ENCODE peak calls at places on chromosomes 6 and 20, in eight cellular contexts. U, S, R, D, E, Z, J and H are unnamed samples.

GRCh38 chr6:85418059-85418458 is 31.8 kb upstream of the NT5E start:
- DNase-seq in U (no peak), S (no peak), R (no peak), D (peak), E (no peak), Z (peak), J (peak), H (peak)

GRCh38 chr20:53900380-53900999 is 169.9 kb downstream of the BCAS1 start:
- DNase-seq in U (no peak), S (no peak), R (no peak), D (peak), E (no peak), Z (peak), J (peak), H (peak)

GRCh38 chr6:169201985-169202384 is 51.7 kb downstream of the THBS2 start:
- DNase-seq in U (no peak), S (no peak), R (no peak), D (no peak), E (no peak), Z (no peak), J (no peak), H (no peak)

GRCh38 chr6:33123732-33124524 is 48.1 kb downstream of the HLA-DPB1 start:
- DNase-seq in U (no peak), S (peak), R (no peak), D (peak), E (no peak), Z (peak), J (peak), H (no peak)

GRCh38 chr6:156821707-156822106 is 44.5 kb downstream of the ARID1B start:
- DNase-seq in U (no peak), S (no peak), R (no peak), D (no peak), E (no peak), Z (no peak), J (no peak), H (no peak)

GRCh38 chr20:32252189-32252588 is 25.3 kb upstream of the KIF3B start:
- DNase-seq in U (no peak), S (no peak), R (no peak), D (no peak), E (no peak), Z (no peak), J (no peak), H (no peak)

GRCh38 chr6:123715243-123715863 is 78.6 kb upstream of the TRDN start:
- DNase-seq in U (peak), S (peak), R (no peak), D (peak), E (no peak), Z (peak), J (peak), H (no peak)

GRCh38 chr6:13217206-13217905 is 111.0 kb downstream of the TBC1D7 start:
- DNase-seq in U (no peak), S (no peak), R (no peak), D (peak), E (no peak), Z (peak), J (peak), H (peak)

GRCh38 chr6:41055149-41055548 is 2.1 kb downstream of the APOBEC2 start:
- DNase-seq in U (no peak), S (no peak), R (no peak), D (no peak), E (no peak), Z (no peak), J (no peak), H (no peak)

GRCh38 chr20:1666802-1667201 is 9.2 kb upstream of the SIRPG start:
- DNase-seq in U (no peak), S (no peak), R (no peak), D (no peak), E (no peak), Z (no peak), J (no peak), H (no peak)

GRCh38 chr20:54431545-54431944 is 43.8 kb upstream of the DOK5 start:
- DNase-seq in U (no peak), S (no peak), R (no peak), D (peak), E (no peak), Z (peak), J (no peak), H (no peak)

GRCh38 chr6:83490177-83490576 is 22.2 kb upstream of the PRSS35 start:
- DNase-seq in U (no peak), S (no peak), R (no peak), D (no peak), E (no peak), Z (no peak), J (no peak), H (no peak)
- TF ChIP-seq CTCF in U (no peak), S (no peak), R (no peak), D (no peak), E (no peak), Z (no peak), J (no peak), H (no peak)

DNA sequence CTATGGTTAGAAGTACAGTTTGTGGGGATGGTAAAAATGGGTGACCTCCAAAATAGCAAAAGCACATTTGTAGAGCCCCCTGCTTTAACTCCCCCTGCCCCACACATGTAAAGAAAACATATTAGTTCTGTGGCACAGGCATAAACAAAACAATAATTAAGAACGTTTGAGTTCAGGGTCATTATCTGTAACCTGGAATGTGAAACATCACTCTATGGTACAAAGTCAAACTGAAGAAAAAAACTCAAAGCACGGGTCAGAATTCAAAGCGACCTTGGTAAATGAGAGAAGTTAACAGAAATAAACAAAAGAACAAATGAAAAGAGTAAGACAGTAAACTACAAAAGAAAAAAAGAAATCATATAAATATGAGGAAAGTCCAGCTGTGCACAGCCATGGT is 67.6 kb downstream of the PKHD1 start:
- DNase-seq in U (no peak), S (no peak), R (no peak), D (no peak), E (no peak), Z (no peak), J (no peak), H (no peak)
- TF ChIP-seq CTCF in U (no peak), S (no peak), R (no peak), D (no peak), E (no peak), Z (no peak), J (no peak), H (no peak)

GRCh38 chr20:10547276-10548114 is 112.4 kb downstream of the SLX4IP start:
- DNase-seq in U (no peak), S (no peak), R (no peak), D (no peak), E (no peak), Z (no peak), J (no peak), H (peak)
- TF ChIP-seq CTCF in U (no peak), S (no peak), R (no peak), D (no peak), E (no peak), Z (no peak), J (no peak), H (no peak)

DNA sequence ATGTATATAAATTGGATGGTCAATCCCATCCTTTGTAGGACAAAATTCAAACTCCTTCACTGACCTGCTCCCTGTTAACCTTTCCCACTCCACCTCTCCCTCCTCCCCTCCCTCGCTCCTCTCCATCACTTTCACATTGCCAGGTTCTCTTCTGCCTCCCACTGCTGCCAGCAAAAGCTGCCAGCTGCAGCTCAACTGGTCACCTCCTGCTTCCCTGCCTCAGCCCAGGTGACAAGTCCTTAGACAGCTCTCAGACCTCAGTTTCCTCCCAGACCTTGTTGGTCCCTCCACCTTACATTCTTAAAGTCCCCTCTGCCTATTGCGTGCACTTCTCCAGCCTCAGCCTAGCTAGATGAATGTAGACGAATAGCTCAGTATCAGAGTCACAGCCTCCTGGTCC is 23.3 kb upstream of the RTF2 start:
- DNase-seq in U (no peak), S (no peak), R (no peak), D (no peak), E (no peak), Z (no peak), J (no peak), H (no peak)
- TF ChIP-seq CTCF in U (no peak), S (no peak), R (no peak), D (no peak), E (no peak), Z (no peak), J (no peak), H (no peak)

DNA sequence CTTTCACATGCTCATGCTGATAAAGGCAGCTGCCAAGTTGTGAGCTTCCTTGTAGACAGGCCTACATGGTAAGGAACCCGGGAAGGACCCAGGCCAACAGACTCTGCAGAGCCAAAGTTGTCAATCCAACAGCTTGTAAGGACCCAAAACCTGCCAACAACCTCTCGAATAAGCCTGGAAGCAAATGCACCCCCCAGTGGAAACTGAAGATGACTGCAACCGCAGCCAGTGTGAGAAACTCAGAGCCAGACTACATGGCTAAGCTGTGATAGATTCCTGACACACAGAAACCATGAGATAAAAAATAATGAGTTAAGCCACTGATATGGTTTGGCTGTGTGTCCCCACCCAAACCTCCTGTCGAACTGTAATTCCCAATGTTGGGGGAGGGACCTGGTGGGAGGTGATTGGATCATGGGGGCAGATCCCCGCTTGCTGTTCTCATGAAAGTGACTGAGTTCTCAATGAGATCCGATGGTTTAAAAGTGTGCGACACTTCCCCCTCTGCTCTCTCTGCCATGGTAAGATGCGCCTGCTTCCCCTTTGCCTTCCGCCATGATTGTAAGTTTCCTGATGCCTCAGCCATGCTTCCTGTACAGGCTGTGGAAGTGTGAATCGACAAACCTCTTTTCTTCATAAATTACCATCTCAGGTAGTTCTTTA is 18.8 kb upstream of the CLPSL2 start:
- DNase-seq in U (no peak), S (peak), R (no peak), D (peak), E (no peak), Z (peak), J (peak), H (peak)
- TF ChIP-seq CTCF in U (peak), S (peak), R (no peak), D (peak), E (no peak), Z (peak), J (peak), H (peak)

DNA sequence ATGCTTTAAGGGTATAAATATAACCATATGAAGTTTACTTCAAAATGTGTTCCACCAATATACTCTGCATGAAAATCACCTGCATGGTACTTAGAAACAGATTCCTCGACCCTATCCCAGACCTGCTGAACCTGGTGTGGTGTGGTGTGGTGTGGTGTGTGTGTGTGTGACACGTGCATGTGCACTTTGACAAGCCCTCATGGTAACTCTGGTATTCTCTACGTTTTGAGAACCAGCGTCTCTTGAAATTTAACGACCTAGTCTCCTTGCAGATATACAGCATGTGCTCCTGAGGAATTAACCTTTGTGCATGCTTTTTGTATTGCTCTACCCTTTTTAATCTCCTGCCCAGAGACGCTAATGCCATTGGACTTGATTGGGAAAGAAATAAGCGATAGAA is 29.5 kb downstream of the GGTLC1 start:
- DNase-seq in U (no peak), S (no peak), R (no peak), D (no peak), E (no peak), Z (no peak), J (no peak), H (no peak)
- TF ChIP-seq CTCF in U (no peak), S (no peak), R (no peak), D (no peak), E (no peak), Z (no peak), J (no peak), H (no peak)